ENCODE peak calls at places on chromosome X, in ten cellular contexts. Z is posterior cingulate gyrus; G is NCI-H1694; T is stimulated activated CD4-positive, alpha-beta T cell treated with anti-CD3 and anti-CD28 coated beads, TNF-alpha, amount 100 ng/mL, for 48 hours; O is activated CD8-positive, alpha-beta memory T cell treated with anti-CD3 and anti-CD28 coated beads, Interleukin-2, amount 50 U/mL, for 48 hours; P is GM23248; W is GDM1; E is HFFc6; Y is fibroblast of pulmonary artery; F is memory B cell. A is an unnamed sample.

GRCh38 chrX:125374169-125374568 is 54.5 kb downstream of the TEX13C start:
- DNase-seq in F (no peak), E (no peak), W (no peak), O (no peak), Y (no peak), Z (no peak), T (no peak), P (no peak), G (no peak), A (no peak)

GRCh38 chrX:133440081-133440796 is 24.9 kb upstream of the GPC4 start:
- DNase-seq in P (no peak), O (no peak), T (no peak), G (no peak), W (no peak), F (no peak), Y (no peak), Z (no peak), E (no peak), A (no peak)

GRCh38 chrX:12681047-12681446 is 110.2 kb upstream of the PRPS2 start:
- DNase-seq in F (no peak), P (no peak), E (no peak), G (no peak), O (no peak), W (no peak), T (no peak), Y (no peak), Z (no peak), A (no peak)

GRCh38 chrX:87846956-87847355 is 329.4 kb downstream of the KLHL4 start:
- DNase-seq in E (no peak), Y (no peak), T (no peak), F (no peak), W (no peak), P (no peak), G (no peak), Z (no peak), O (no peak), A (no peak)

GRCh38 chrX:69262036-69262905 is 97.0 kb upstream of the PJA1 start:
- DNase-seq in E (no peak), T (no peak), G (no peak), Z (peak), W (no peak), Y (peak), P (peak), O (no peak), F (no peak), A (no peak)

GRCh38 chrX:131987252-131987651 is 35.9 kb upstream of the STK26 start:
- DNase-seq in E (no peak), O (no peak), W (peak), P (no peak), T (no peak), Z (no peak), G (no peak), Y (peak), F (no peak), A (no peak)

GRCh38 chrX:46831620-46832327 is 5.1 kb upstream of the RP2 start:
- DNase-seq in O (no peak), Z (no peak), Y (peak), T (no peak), P (peak), E (peak), W (no peak), G (no peak), F (no peak), A (no peak)

GRCh38 chrX:139202742-139203410 is 327.7 kb upstream of the F9 start:
- DNase-seq in E (no peak), F (no peak), T (no peak), Y (no peak), O (no peak), P (peak), W (no peak), Z (peak), G (no peak), A (no peak)

GRCh38 chrX:39398215-39398972 is 597.1 kb downstream of the MID1IP1 start:
- DNase-seq in O (no peak), Z (no peak), Y (no peak), E (no peak), T (no peak), P (no peak), F (no peak), G (no peak), W (no peak), A (peak)

GRCh38 chrX:925652-926061 is 286.8 kb downstream of the CRLF2 start:
- DNase-seq in P (no peak), Z (no peak), G (no peak), Y (no peak), W (no peak), O (peak), T (no peak), E (no peak), F (no peak), A (no peak)

GRCh38 chrX:23887918-23888317 is 19.8 kb downstream of the APOO start:
- DNase-seq in T (no peak), Z (no peak), E (no peak), W (no peak), Y (no peak), F (no peak), P (no peak), G (no peak), O (no peak), A (no peak)

GRCh38 chrX:8981742-8982141 is 52.2 kb downstream of the FAM9B start:
- DNase-seq in G (no peak), W (no peak), T (peak), O (no peak), F (no peak), P (no peak), Y (no peak), Z (no peak), E (no peak), A (no peak)

GRCh38 chrX:50594788-50595187 is 124.2 kb upstream of the DGKK start:
- DNase-seq in W (no peak), Y (peak), T (no peak), G (no peak), F (no peak), P (no peak), E (no peak), Z (no peak), O (no peak), A (no peak)

GRCh38 chrX:21800344-21800770 is 39.1 kb upstream of the MBTPS2 start:
- DNase-seq in W (no peak), P (peak), G (no peak), T (no peak), Z (no peak), E (no peak), F (no peak), O (no peak), Y (no peak), A (peak)

GRCh38 chrX:66638591-66639500 is at the start of gene EDA2R:
- DNase-seq in P (peak), G (no peak), E (peak), Y (peak), F (no peak), T (peak), Z (peak), O (peak), W (peak), A (peak)

GRCh38 chrX:120560405-120560841 is 339 bp downstream of the CUL4B start:
- DNase-seq in P (peak), T (peak), O (peak), Y (no peak), E (peak), W (no peak), F (no peak), Z (peak), G (no peak), A (peak)

GRCh38 chrX:39476596-39476995 is 621.2 kb downstream of the BCOR start:
- DNase-seq in G (no peak), W (no peak), F (no peak), E (no peak), T (no peak), P (peak), Z (peak), O (no peak), Y (no peak), A (no peak)

GRCh38 chrX:134364711-134365110 is 95.3 kb upstream of the HPRT1 start:
- DNase-seq in O (no peak), P (no peak), Y (no peak), T (no peak), Z (no peak), G (no peak), W (no peak), F (no peak), E (no peak), A (no peak)

GRCh38 chrX:149456476-149457245 is 48.4 kb downstream of the IDS start:
- DNase-seq in P (no peak), F (no peak), E (no peak), Z (no peak), Y (no peak), T (no peak), G (no peak), W (no peak), O (no peak), A (no peak)

GRCh38 chrX:140548985-140549384 is 44.1 kb upstream of the SOX3 start:
- DNase-seq in W (no peak), O (no peak), Z (no peak), F (no peak), P (no peak), T (no peak), Y (no peak), E (no peak), G (no peak), A (no peak)

GRCh38 chrX:136336623-136337022 is 35.9 kb downstream of the ADGRG4 start:
- DNase-seq in Z (no peak), P (no peak), E (no peak), W (no peak), T (no peak), G (no peak), Y (no peak), F (no peak), O (no peak), A (no peak)

GRCh38 chrX:109822861-109823260 is 89.8 kb upstream of the ACSL4 start:
- DNase-seq in W (no peak), Y (peak), E (no peak), Z (no peak), P (no peak), F (no peak), T (no peak), G (no peak), O (no peak), A (no peak)

GRCh38 chrX:152893631-152894610 is 3.9 kb upstream of the ZNF185 start:
- DNase-seq in P (no peak), E (no peak), Y (no peak), Z (peak), F (no peak), W (no peak), T (no peak), O (no peak), G (no peak), A (no peak)

GRCh38 chrX:54357414-54358377 is at the start of gene WNK3:
- DNase-seq in E (no peak), Z (peak), G (peak), W (no peak), O (peak), F (peak), Y (peak), T (peak), P (peak), A (peak)

GRCh38 chrX:110992611-110993010 is 103.4 kb upstream of the PAK3 start:
- DNase-seq in Y (peak), O (no peak), P (peak), F (no peak), E (no peak), W (no peak), G (no peak), Z (no peak), T (no peak), A (no peak)

GRCh38 chrX:119895843-119896326 is at the start of gene AKAP14:
- DNase-seq in G (no peak), Z (no peak), T (no peak), W (no peak), F (no peak), P (no peak), O (no peak), Y (peak), E (peak), A (no peak)

GRCh38 chrX:67290489-67291220 is 253.2 kb upstream of the AR start:
- DNase-seq in P (no peak), O (no peak), W (no peak), T (no peak), F (no peak), Y (no peak), Z (no peak), E (no peak), G (no peak), A (no peak)

GRCh38 chrX:129472116-129472515 is 51.2 kb downstream of the SMARCA1 start:
- DNase-seq in P (peak), G (no peak), T (no peak), Z (no peak), E (peak), F (no peak), Y (peak), O (no peak), W (no peak), A (peak)

GRCh38 chrX:68876731-68877130 is 47.9 kb downstream of the EFNB1 start:
- DNase-seq in E (no peak), Y (no peak), Z (peak), F (no peak), O (no peak), W (no peak), P (no peak), G (no peak), T (no peak), A (no peak)

GRCh38 chrX:153688071-153688470 is 345 bp downstream of the SLC6A8 start:
- DNase-seq in F (no peak), O (no peak), W (no peak), E (no peak), P (peak), Z (peak), T (no peak), Y (no peak), G (no peak), A (no peak)

GRCh38 chrX:132199941-132200340 is 19.3 kb downstream of the RAP2C start:
- DNase-seq in Z (no peak), G (no peak), F (no peak), P (no peak), T (no peak), E (no peak), W (no peak), O (no peak), Y (no peak), A (no peak)

GRCh38 chrX:77953708-77954107 is 15.7 kb downstream of the PGAM4 start:
- DNase-seq in T (no peak), G (no peak), F (no peak), O (no peak), Y (no peak), E (peak), Z (no peak), W (no peak), P (peak), A (peak)

GRCh38 chrX:40434947-40435346 is 145.8 kb upstream of the ATP6AP2 start:
- DNase-seq in F (no peak), E (no peak), G (peak), Z (peak), T (no peak), O (no peak), P (peak), Y (peak), W (peak), A (peak)

GRCh38 chrX:78517124-78517523 is 142.0 kb downstream of the RTL3 start:
- DNase-seq in Y (peak), Z (no peak), G (no peak), W (no peak), F (no peak), T (peak), E (no peak), O (no peak), P (no peak), A (no peak)

GRCh38 chrX:17805120-17805519 is 56.0 kb downstream of the RAI2 start:
- DNase-seq in F (no peak), T (no peak), Y (no peak), Z (no peak), O (no peak), P (no peak), E (no peak), G (no peak), W (no peak), A (no peak)

GRCh38 chrX:148634591-148634990 is 134.2 kb downstream of the AFF2 start:
- DNase-seq in E (no peak), W (no peak), Y (no peak), O (no peak), F (no peak), P (no peak), Z (no peak), G (no peak), T (no peak), A (no peak)

GRCh38 chrX:40148439-40149285 is 50.9 kb upstream of the BCOR start:
- DNase-seq in W (peak), Z (no peak), O (no peak), F (no peak), E (no peak), Y (no peak), P (no peak), G (no peak), T (no peak), A (no peak)

A was measured in prostate gland.